ENCODE peak calls at places on chromosome X, in five cellular contexts. One of them, this sample, is unnamed.
A peak's percentile ranks its signal among the peaks of the same experiment; 100 is the strongest.

GRCh38 chrX:68084765-68085164 is 348.5 kb downstream of the OPHN1 start:
- DNase-seq in SK-N-SH: no peak
- DNase-seq in HepG2: no peak
- DNase-seq in GM12878: no peak
- DNase-seq in K562: no peak
- DNase-seq in this sample: no peak

GRCh38 chrX:9494806-9495205 is 29.9 kb downstream of the TBL1X start:
- DNase-seq in K562: peak; percentile 50
- DNase-seq in SK-N-SH: no peak
- DNase-seq in HepG2: no peak
- DNase-seq in GM12878: no peak
- DNase-seq in this sample: peak; percentile 20

GRCh38 chrX:22037911-22038537 is 5.9 kb downstream of the PHEX start:
- DNase-seq in HepG2: no peak
- DNase-seq in K562: no peak
- DNase-seq in SK-N-SH: no peak
- DNase-seq in GM12878: no peak
- DNase-seq in this sample: no peak

GRCh38 chrX:128800138-128800537 is 723.2 kb downstream of the SMARCA1 start:
- DNase-seq in HepG2: no peak
- DNase-seq in GM12878: no peak
- DNase-seq in K562: no peak
- DNase-seq in SK-N-SH: peak; percentile 10
- DNase-seq in this sample: no peak

GRCh38 chrX:10761447-10761846 is 141.1 kb upstream of the MID1 start:
- DNase-seq in HepG2: no peak
- DNase-seq in K562: no peak
- DNase-seq in GM12878: no peak
- DNase-seq in SK-N-SH: no peak
- DNase-seq in this sample: no peak

GRCh38 chrX:96685205-96686099 is 810 bp downstream of the DIAPH2 start:
- DNase-seq in HepG2: peak; percentile 7
- DNase-seq in GM12878: no peak
- DNase-seq in K562: no peak
- DNase-seq in SK-N-SH: peak; percentile 39
- DNase-seq in this sample: peak; percentile 6

GRCh38 chrX:111869639-111870034 is 6.3 kb upstream of the TRPC5OS start:
- DNase-seq in GM12878: peak; percentile 19
- DNase-seq in K562: peak; percentile 15
- DNase-seq in SK-N-SH: peak; percentile 44
- DNase-seq in HepG2: no peak
- DNase-seq in this sample: peak; percentile 48

GRCh38 chrX:56764975-56765791 is 36.1 kb downstream of the NBDY start:
- DNase-seq in SK-N-SH: no peak
- DNase-seq in GM12878: no peak
- DNase-seq in HepG2: no peak
- DNase-seq in K562: no peak
- DNase-seq in this sample: no peak

GRCh38 chrX:40539214-40540142 is 41.3 kb upstream of the ATP6AP2 start:
- DNase-seq in K562: peak; percentile 57
- DNase-seq in HepG2: no peak
- DNase-seq in SK-N-SH: no peak
- DNase-seq in GM12878: peak; percentile 56
- DNase-seq in this sample: no peak

GRCh38 chrX:130028196-130028595 is 45.8 kb downstream of the BCORL1 start:
- DNase-seq in GM12878: no peak
- DNase-seq in HepG2: no peak
- DNase-seq in K562: peak; percentile 59
- DNase-seq in SK-N-SH: peak; percentile 49
- DNase-seq in this sample: no peak

GRCh38 chrX:122972604-122973003 is 211.5 kb upstream of the GRIA3 start:
- DNase-seq in GM12878: no peak
- DNase-seq in K562: no peak
- DNase-seq in SK-N-SH: no peak
- DNase-seq in HepG2: no peak
- DNase-seq in this sample: no peak

GRCh38 chrX:129772796-129773431 is 6.8 kb upstream of the SASH3 start:
- DNase-seq in GM12878: peak; percentile 91
- DNase-seq in SK-N-SH: no peak
- DNase-seq in HepG2: no peak
- DNase-seq in K562: no peak
- DNase-seq in this sample: no peak

GRCh38 chrX:120305531-120306145 is 5.6 kb downstream of the TMEM255A start:
- DNase-seq in GM12878: no peak
- DNase-seq in K562: no peak
- DNase-seq in SK-N-SH: no peak
- DNase-seq in HepG2: no peak
- DNase-seq in this sample: no peak

GRCh38 chrX:2609431-2610238 is 81.5 kb upstream of the CD99 start:
- DNase-seq in K562: no peak
- DNase-seq in HepG2: no peak
- DNase-seq in SK-N-SH: no peak
- DNase-seq in GM12878: no peak
- DNase-seq in this sample: peak; percentile 18

GRCh38 chrX:130268500-130269170 is at the start of gene ZNF280C:
- DNase-seq in GM12878: peak; percentile 70
- DNase-seq in SK-N-SH: peak; percentile 90
- DNase-seq in K562: peak; percentile 92
- DNase-seq in HepG2: peak; percentile 75
- DNase-seq in this sample: peak; percentile 40

GRCh38 chrX:30309139-30309571 is at the start of gene NR0B1:
- DNase-seq in SK-N-SH: no peak
- DNase-seq in HepG2: no peak
- DNase-seq in GM12878: no peak
- DNase-seq in K562: no peak
- DNase-seq in this sample: no peak

GRCh38 chrX:17967888-17968287 is 106.8 kb upstream of the RAI2 start:
- DNase-seq in SK-N-SH: no peak
- DNase-seq in GM12878: no peak
- DNase-seq in HepG2: no peak
- DNase-seq in K562: no peak
- DNase-seq in this sample: no peak

GRCh38 chrX:16188687-16189086 is 21.4 kb downstream of the MAGEB17 start:
- DNase-seq in K562: no peak
- DNase-seq in GM12878: no peak
- DNase-seq in SK-N-SH: no peak
- DNase-seq in HepG2: no peak
- DNase-seq in this sample: no peak

GRCh38 chrX:113906168-113906567 is 677.7 kb upstream of the HTR2C start:
- DNase-seq in SK-N-SH: peak; percentile 27
- DNase-seq in GM12878: no peak
- DNase-seq in K562: no peak
- DNase-seq in HepG2: no peak
- DNase-seq in this sample: no peak

GRCh38 chrX:132001127-132001526 is 22.0 kb upstream of the STK26 start:
- DNase-seq in SK-N-SH: no peak
- DNase-seq in HepG2: no peak
- DNase-seq in GM12878: no peak
- DNase-seq in K562: no peak
- DNase-seq in this sample: no peak

GRCh38 chrX:103681443-103681842 is 5.1 kb downstream of the MORF4L2 start:
- DNase-seq in HepG2: no peak
- DNase-seq in K562: no peak
- DNase-seq in SK-N-SH: no peak
- DNase-seq in GM12878: no peak
- DNase-seq in this sample: no peak

GRCh38 chrX:15056044-15056443 is 182.8 kb downstream of the MOSPD2 start:
- DNase-seq in K562: no peak
- DNase-seq in SK-N-SH: no peak
- DNase-seq in HepG2: no peak
- DNase-seq in GM12878: no peak
- DNase-seq in this sample: no peak

GRCh38 chrX:1661048-1661921 is 46.4 kb downstream of the ASMT start:
- DNase-seq in K562: peak; percentile 11
- DNase-seq in GM12878: peak; percentile 98
- DNase-seq in SK-N-SH: no peak
- DNase-seq in HepG2: peak; percentile 13
- DNase-seq in this sample: no peak

GRCh38 chrX:139475432-139475831 is 55.1 kb upstream of the F9 start:
- DNase-seq in GM12878: no peak
- DNase-seq in HepG2: no peak
- DNase-seq in SK-N-SH: no peak
- DNase-seq in K562: no peak
- DNase-seq in this sample: no peak

GRCh38 chrX:17859609-17860178 is 1.4 kb downstream of the RAI2 start:
- DNase-seq in GM12878: no peak
- DNase-seq in K562: no peak
- DNase-seq in HepG2: no peak
- DNase-seq in SK-N-SH: peak; percentile 40
- DNase-seq in this sample: no peak

GRCh38 chrX:48156014-48156413 is 25.6 kb downstream of the SPACA5B start:
- DNase-seq in HepG2: no peak
- DNase-seq in SK-N-SH: no peak
- DNase-seq in GM12878: no peak
- DNase-seq in K562: no peak
- DNase-seq in this sample: no peak

GRCh38 chrX:124211312-124211942 is 121.0 kb upstream of the TEX13D start:
- DNase-seq in GM12878: no peak
- DNase-seq in SK-N-SH: peak; percentile 17
- DNase-seq in K562: peak; percentile 17
- DNase-seq in HepG2: peak; percentile 28
- DNase-seq in this sample: peak; percentile 45

GRCh38 chrX:71809886-71810285 is 46.7 kb downstream of the CXorf49B start:
- DNase-seq in SK-N-SH: no peak
- DNase-seq in HepG2: no peak
- DNase-seq in GM12878: no peak
- DNase-seq in K562: no peak
- DNase-seq in this sample: no peak

DNA sequence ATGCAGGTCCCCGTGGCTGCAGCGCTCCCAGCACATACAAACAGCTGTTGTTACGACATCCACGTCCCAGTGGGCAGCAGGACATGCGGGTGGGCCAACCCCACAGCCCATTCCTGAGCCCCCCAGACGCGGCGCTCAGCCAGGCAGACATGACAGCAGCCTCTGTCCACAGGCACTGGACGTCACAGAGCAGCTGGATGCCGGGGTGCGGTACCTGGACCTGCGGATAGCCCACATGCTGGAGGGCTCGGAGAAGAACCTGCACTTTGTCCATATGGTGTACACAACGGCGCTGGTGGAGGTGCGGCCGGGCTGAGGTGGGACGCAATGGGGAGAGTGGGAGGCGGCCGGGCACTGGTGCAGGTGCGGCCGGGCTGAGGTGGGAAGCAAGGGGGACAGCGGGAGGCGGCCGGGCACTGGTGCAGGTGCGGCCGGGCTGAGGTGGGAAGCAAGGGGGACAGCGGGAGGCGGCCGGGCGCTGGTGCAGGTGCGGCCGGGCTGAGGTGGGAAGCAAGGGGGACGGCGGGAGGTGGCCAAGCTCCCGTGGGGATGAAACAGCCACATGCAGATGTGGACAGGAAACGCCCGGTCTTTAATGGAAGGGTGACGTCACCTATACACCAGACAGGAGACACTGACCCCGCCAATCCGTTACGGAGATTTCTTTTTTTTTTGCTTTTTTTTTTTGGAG is 9.4 kb downstream of the PLCXD1 start:
- DNase-seq in HepG2: no peak
- DNase-seq in K562: no peak
- DNase-seq in SK-N-SH: no peak
- DNase-seq in GM12878: no peak
- DNase-seq in this sample: no peak
- TF ChIP-seq JUND in HepG2: no peak
- TF ChIP-seq JUND in K562: no peak
- TF ChIP-seq JUND in SK-N-SH: no peak
- TF ChIP-seq JUND in GM12878: no peak
- TF ChIP-seq JUND in this sample: no peak

GRCh38 chrX:37959212-37960021 is 46.9 kb upstream of the SYTL5 start:
- DNase-seq in GM12878: no peak
- DNase-seq in SK-N-SH: no peak
- DNase-seq in HepG2: peak; percentile 95
- DNase-seq in K562: no peak
- DNase-seq in this sample: no peak

GRCh38 chrX:37956223-37956622 is 50.1 kb upstream of the SYTL5 start:
- DNase-seq in GM12878: no peak
- DNase-seq in K562: no peak
- DNase-seq in SK-N-SH: no peak
- DNase-seq in HepG2: no peak
- DNase-seq in this sample: no peak

GRCh38 chrX:37961118-37961517 is 45.2 kb upstream of the SYTL5 start:
- DNase-seq in K562: no peak
- DNase-seq in SK-N-SH: no peak
- DNase-seq in HepG2: no peak
- DNase-seq in GM12878: no peak
- DNase-seq in this sample: no peak

GRCh38 chrX:37955273-37955672 is 51.1 kb upstream of the SYTL5 start:
- DNase-seq in GM12878: no peak
- DNase-seq in SK-N-SH: no peak
- DNase-seq in K562: no peak
- DNase-seq in HepG2: no peak
- DNase-seq in this sample: no peak

DNA sequence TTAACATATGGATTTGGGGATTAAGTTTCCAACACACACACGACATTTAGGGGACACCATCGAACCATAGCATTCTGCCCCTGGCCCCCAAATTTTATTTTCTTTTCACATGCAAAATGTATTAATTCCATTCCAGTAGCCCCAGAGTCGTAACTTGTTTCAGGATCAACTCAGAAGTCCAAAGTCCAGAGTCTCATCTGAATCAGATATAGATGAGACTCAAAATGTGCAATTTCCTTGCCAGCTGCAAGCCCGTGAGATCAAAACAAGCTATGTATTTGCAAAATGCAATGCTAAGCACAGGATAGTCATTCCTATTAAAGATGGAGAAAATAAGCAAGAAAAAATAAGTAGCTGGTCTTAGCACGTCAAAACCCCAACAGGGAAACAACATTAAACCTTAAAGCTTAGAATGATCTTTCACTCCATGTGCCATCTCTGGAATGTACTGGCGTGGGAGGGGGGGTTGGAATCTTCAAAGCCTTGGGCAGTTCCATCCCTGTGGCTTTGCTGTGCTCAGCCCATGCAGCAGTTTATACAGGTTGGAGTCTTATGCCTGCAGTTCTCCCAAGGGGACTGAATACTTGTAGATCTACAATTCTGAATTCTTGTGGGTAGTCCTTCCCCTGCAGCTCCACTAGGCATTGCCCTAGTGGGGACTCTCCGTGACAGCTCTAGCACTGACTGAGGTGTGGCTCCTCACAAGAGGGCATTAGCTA is 47.7 kb upstream of the SYTL5 start:
- DNase-seq in GM12878: no peak
- DNase-seq in SK-N-SH: no peak
- DNase-seq in HepG2: peak; percentile 67
- DNase-seq in K562: no peak
- DNase-seq in this sample: no peak
- TF ChIP-seq JUND in GM12878: no peak
- TF ChIP-seq JUND in SK-N-SH: no peak
- TF ChIP-seq JUND in HepG2: no peak
- TF ChIP-seq JUND in K562: no peak
- TF ChIP-seq JUND in this sample: no peak

GRCh38 chrX:107574054-107574683 is 54.1 kb upstream of the PRPS1 start:
- DNase-seq in K562: no peak
- DNase-seq in GM12878: no peak
- DNase-seq in SK-N-SH: no peak
- DNase-seq in HepG2: peak; percentile 79
- DNase-seq in this sample: no peak
- TF ChIP-seq JUND in K562: no peak
- TF ChIP-seq JUND in GM12878: no peak
- TF ChIP-seq JUND in SK-N-SH: no peak
- TF ChIP-seq JUND in HepG2: no peak
- TF ChIP-seq JUND in this sample: no peak

GRCh38 chrX:24023972-24024664 is 2.9 kb downstream of the KLHL15 start:
- DNase-seq in K562: no peak
- DNase-seq in HepG2: no peak
- DNase-seq in SK-N-SH: no peak
- DNase-seq in GM12878: no peak
- DNase-seq in this sample: peak; percentile 2
- TF ChIP-seq JUND in K562: no peak
- TF ChIP-seq JUND in HepG2: no peak
- TF ChIP-seq JUND in SK-N-SH: no peak
- TF ChIP-seq JUND in GM12878: no peak
- TF ChIP-seq JUND in this sample: no peak

This sample was measured in T47D.